ENCODE peak calls at places on chromosomes 4 and X, in seven cellular contexts. M is stomach, V is A549, N is NB4, I is heart left ventricle, R is uterus, P is tibial nerve. K is an unnamed sample.

GRCh38 chr4:3681191-3681590 is 85.0 kb upstream of the ADRA2C start:
- DNase-seq in V (no peak), P (no peak), N (no peak), R (peak), I (no peak), M (no peak), K (no peak)

GRCh38 chrX:22628275-22628674 is 355.6 kb downstream of the CBLL2 start:
- DNase-seq in I (peak), V (no peak), N (no peak), R (peak), M (no peak), P (no peak), K (no peak)

GRCh38 chr4:36187723-36188333 is 56.5 kb downstream of the ARAP2 start:
- DNase-seq in V (peak), N (peak), R (no peak), I (no peak), P (no peak), M (no peak), K (no peak)

GRCh38 chr4:52837716-52838558 is 24.2 kb upstream of the RASL11B start:
- DNase-seq in R (no peak), P (no peak), V (no peak), I (no peak), M (no peak), N (peak), K (no peak)

GRCh38 chrX:23861215-23861896 is 46.4 kb downstream of the APOO start:
- DNase-seq in V (no peak), R (no peak), M (no peak), N (peak), I (no peak), P (no peak), K (no peak)

GRCh38 chr4:40493160-40493559 is 136.5 kb downstream of the RBM47 start:
- DNase-seq in V (no peak), N (no peak), I (no peak), R (no peak), M (no peak), P (no peak), K (no peak)

GRCh38 chr4:101774807-101775206 is 15.7 kb upstream of the BANK1 start:
- DNase-seq in R (no peak), P (no peak), N (no peak), V (peak), M (no peak), I (no peak), K (no peak)

GRCh38 chr4:153067376-153067775 is 131.3 kb downstream of the FHDC1 start:
- DNase-seq in P (no peak), N (no peak), M (no peak), R (no peak), I (no peak), V (peak), K (peak)

GRCh38 chr4:22766068-22766467 is 73.3 kb downstream of the GBA3 start:
- DNase-seq in M (no peak), I (no peak), R (no peak), P (no peak), V (no peak), N (no peak), K (no peak)

GRCh38 chr4:39495446-39496208 is 31.6 kb downstream of the UGDH start:
- DNase-seq in P (no peak), R (no peak), M (no peak), I (no peak), N (no peak), V (peak), K (no peak)

GRCh38 chrX:1322393-1322792 is 14.2 kb upstream of the IL3RA start:
- DNase-seq in N (peak), P (no peak), I (no peak), V (no peak), M (no peak), R (no peak), K (no peak)

GRCh38 chr4:25839687-25840086 is 23.1 kb downstream of the SEL1L3 start:
- DNase-seq in N (no peak), I (no peak), V (no peak), R (no peak), M (no peak), P (no peak), K (no peak)

GRCh38 chr4:23903859-23904438 is 14.1 kb upstream of the PPARGC1A start:
- DNase-seq in N (peak), V (no peak), I (peak), M (peak), P (peak), R (no peak), K (no peak)

GRCh38 chrX:38183577-38183976 is 37.1 kb downstream of the SRPX start:
- DNase-seq in R (no peak), N (no peak), I (no peak), M (no peak), P (no peak), V (no peak), K (no peak)

GRCh38 chrX:30607155-30607554 is 29.6 kb upstream of the TASL start:
- DNase-seq in P (no peak), M (no peak), V (no peak), R (no peak), N (no peak), I (no peak), K (no peak)

GRCh38 chrX:43349363-43349762 is 306.7 kb upstream of the MAOA start:
- DNase-seq in M (peak), V (peak), P (no peak), N (peak), I (no peak), R (no peak), K (peak)

GRCh38 chr4:128793859-128794667 is 15.4 kb upstream of the JADE1 start:
- DNase-seq in M (no peak), P (no peak), V (peak), R (no peak), I (no peak), N (peak), K (peak)

GRCh38 chrX:53723381-53723780 is 36.9 kb upstream of the HUWE1 start:
- DNase-seq in M (no peak), V (no peak), R (no peak), P (no peak), N (no peak), I (no peak), K (no peak)

GRCh38 chr4:110020139-110020538 is 107.5 kb downstream of the EGF start:
- DNase-seq in P (no peak), I (no peak), M (no peak), V (no peak), N (no peak), R (no peak), K (no peak)

GRCh38 chr4:24137963-24138601 is 248.2 kb upstream of the PPARGC1A start:
- DNase-seq in V (no peak), N (no peak), M (peak), I (no peak), R (no peak), P (no peak), K (no peak)

GRCh38 chrX:48714573-48714972 is 18.0 kb downstream of the SUV39H1 start:
- DNase-seq in M (no peak), P (no peak), N (no peak), V (no peak), R (no peak), I (no peak), K (no peak)

GRCh38 chrX:152725409-152725808 is 8.1 kb downstream of the CSAG1 start:
- DNase-seq in R (no peak), V (no peak), I (no peak), N (no peak), M (no peak), P (no peak), K (no peak)

GRCh38 chrX:29662759-29663503 is 552.4 kb upstream of the MAGEB2 start:
- DNase-seq in N (peak), I (no peak), R (no peak), V (peak), P (no peak), M (no peak), K (no peak)

GRCh38 chrX:113389846-113390245 is 549.2 kb upstream of the AMOT start:
- DNase-seq in I (no peak), V (no peak), M (no peak), N (no peak), P (no peak), R (no peak), K (no peak)

GRCh38 chr4:151830168-151830567 is 69.4 kb upstream of the GATB start:
- DNase-seq in I (no peak), R (no peak), M (no peak), V (no peak), P (no peak), N (no peak), K (no peak)

GRCh38 chrX:77446840-77447239 is 349 bp upstream of the FGF16 start:
- DNase-seq in I (no peak), R (no peak), N (no peak), M (no peak), V (no peak), P (no peak), K (no peak)

GRCh38 chrX:77446029-77446585 is 1.1 kb upstream of the FGF16 start:
- DNase-seq in P (no peak), M (no peak), N (peak), V (no peak), I (no peak), R (peak), K (no peak)

GRCh38 chrX:77450415-77450814 is 3.2 kb downstream of the FGF16 start:
- DNase-seq in P (no peak), V (no peak), N (no peak), M (no peak), R (no peak), I (no peak), K (no peak)

GRCh38 chrX:77448170-77448569 is 981 bp downstream of the FGF16 start:
- DNase-seq in N (no peak), P (no peak), M (no peak), R (no peak), I (no peak), V (no peak), K (no peak)

GRCh38 chrX:77447339-77448149 is at the start of gene FGF16:
- DNase-seq in I (no peak), N (no peak), P (no peak), V (no peak), M (no peak), R (no peak), K (no peak)
- H3K4me3 ChIP-seq in I (peak), N (peak), P (peak), V (no peak), M (peak), R (peak), K (peak)

GRCh38 chr4:76250962-76251361 is 559 bp upstream of the FAM47E start:
- DNase-seq in N (no peak), P (no peak), V (no peak), I (no peak), R (no peak), M (no peak), K (peak)

GRCh38 chr4:76252271-76252653 is 741 bp downstream of the FAM47E start:
- DNase-seq in V (no peak), P (no peak), N (no peak), I (no peak), R (no peak), M (no peak), K (no peak)

GRCh38 chr4:76256032-76256431 is 4.5 kb downstream of the FAM47E start:
- DNase-seq in I (no peak), P (no peak), R (no peak), N (no peak), V (no peak), M (no peak), K (no peak)

GRCh38 chr4:76253511-76253910 is 2.0 kb downstream of the FAM47E start:
- DNase-seq in V (no peak), R (no peak), N (no peak), P (no peak), I (no peak), M (no peak), K (no peak)

GRCh38 chr4:76251448-76252270 is at the start of gene FAM47E:
- DNase-seq in R (peak), M (peak), N (peak), I (peak), P (no peak), V (peak), K (peak)
- TF ChIP-seq POLR2A in R (peak), M (no peak), N (no peak), I (peak), P (no peak), V (no peak), K (peak)

DNA sequence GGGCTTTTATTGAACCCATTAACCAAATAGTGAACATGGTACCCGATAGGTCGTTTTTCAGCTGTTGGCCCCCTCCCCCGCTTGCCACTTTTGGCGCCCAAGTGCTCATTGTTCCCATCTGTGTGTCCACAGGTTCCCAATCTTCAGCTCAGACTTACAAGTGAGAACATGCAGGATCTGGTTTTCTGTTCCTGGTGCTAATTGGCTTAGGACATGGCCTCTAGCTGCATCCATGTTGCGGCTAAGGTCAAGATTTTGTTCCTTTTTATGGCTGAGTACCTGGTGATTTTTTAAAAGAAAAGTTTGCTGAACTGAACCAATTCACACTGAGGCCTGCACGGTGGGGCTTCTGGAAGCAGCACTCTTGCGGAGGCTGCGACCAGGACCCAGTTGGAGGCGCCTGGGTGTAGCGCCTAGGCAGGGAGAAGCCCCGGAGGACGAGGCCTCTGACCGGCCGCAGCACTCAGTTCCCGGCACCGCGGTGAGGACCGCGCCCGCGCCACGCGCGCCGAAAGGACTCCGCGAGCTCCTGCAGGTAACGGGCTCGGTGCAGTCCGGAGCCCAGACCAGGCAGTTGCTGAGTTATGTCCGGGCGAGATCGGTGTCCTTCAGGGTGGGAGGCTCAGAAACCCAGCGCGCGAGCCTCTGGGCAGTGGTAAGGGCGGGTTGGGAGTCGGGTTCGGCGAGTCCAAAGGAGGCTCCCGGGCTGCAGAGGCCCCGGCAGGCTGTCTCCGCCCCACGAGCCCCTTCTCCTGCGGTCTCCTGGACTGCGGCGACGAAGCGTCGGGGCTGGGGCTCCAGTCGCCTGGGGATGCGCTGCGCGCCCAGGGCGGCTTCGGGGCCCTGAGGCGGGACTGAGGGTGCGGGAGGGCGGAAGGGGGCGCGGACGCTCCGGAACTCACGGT is 15.8 kb upstream of the SLC25A4 start:
- DNase-seq in N (no peak), P (no peak), I (no peak), R (no peak), M (no peak), V (peak), K (peak)
- H3K4me3 ChIP-seq in N (no peak), P (peak), I (peak), R (peak), M (peak), V (peak), K (no peak)

GRCh38 chrX:154436597-154437397 is at the start of gene GDI1:
- DNase-seq in I (peak), N (peak), P (no peak), V (peak), R (no peak), M (peak), K (no peak)
- TF ChIP-seq POLR2A in I (peak), N (no peak), P (peak), V (peak), R (peak), M (no peak), K (peak)

DNA sequence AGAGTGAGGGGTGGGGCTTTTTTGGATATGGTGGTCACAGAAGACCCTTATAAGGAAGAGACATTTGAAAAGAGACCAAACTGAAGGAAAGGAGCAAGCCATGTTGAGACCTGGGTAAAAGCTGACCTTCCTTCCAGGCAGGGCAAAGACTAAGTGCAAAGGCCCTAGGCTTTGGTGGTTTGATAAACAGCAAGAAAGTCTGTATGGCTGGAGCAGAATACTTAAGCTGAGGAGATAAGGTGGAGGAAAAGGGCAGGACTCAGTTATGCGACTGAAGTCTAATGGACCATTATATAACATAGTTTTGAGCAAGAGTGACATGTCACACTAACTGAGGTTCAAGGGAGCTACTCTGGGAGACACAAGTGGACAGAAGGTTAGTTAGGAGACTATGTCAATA is 20.0 kb downstream of the SH3RF1 start:
- DNase-seq in P (no peak), I (no peak), N (no peak), V (no peak), R (no peak), M (no peak), K (no peak)
- H3K4me3 ChIP-seq in P (no peak), I (no peak), N (no peak), V (no peak), R (no peak), M (no peak), K (no peak)

GRCh38 chrX:12089740-12090139 is 48.5 kb upstream of the FRMPD4 start:
- DNase-seq in P (no peak), R (no peak), V (no peak), M (no peak), I (no peak), N (no peak), K (no peak)
- TF ChIP-seq POLR2A in P (no peak), R (no peak), V (no peak), M (no peak), I (no peak), N (no peak), K (no peak)